ENCODE peak calls at places on chromosome 22, in seven cellular contexts. O is RWPE2, Q is lung, U is right atrium auricular region, I is testis, A is bronchial epithelial cell, J is fibroblast of lung. M is an unnamed sample.

GRCh38 chr22:24225044-24225601 is 19.8 kb downstream of the GGT5 start:
- DNase-seq in O (no peak), Q (no peak), U (no peak), I (no peak), A (no peak), J (no peak), M (no peak)

GRCh38 chr22:47692811-47693210 is 930.4 kb downstream of the TBC1D22A start:
- DNase-seq in O (no peak), Q (no peak), U (no peak), I (no peak), A (no peak), J (no peak), M (no peak)

GRCh38 chr22:47205562-47205961 is 443.1 kb downstream of the TBC1D22A start:
- DNase-seq in O (peak; percentile 47), Q (no peak), U (peak; percentile 53), I (peak; percentile 9), A (no peak), J (no peak), M (no peak)

GRCh38 chr22:33520904-33521780 is 399.1 kb downstream of the LARGE1 start:
- DNase-seq in O (no peak), Q (no peak), U (no peak), I (no peak), A (no peak), J (no peak), M (no peak)

GRCh38 chr22:31977939-31978338 is 33.6 kb downstream of the YWHAH start:
- DNase-seq in O (no peak), Q (no peak), U (no peak), I (no peak), A (no peak), J (no peak), M (no peak)

GRCh38 chr22:38148252-38148651 is 33.4 kb downstream of the PLA2G6 start:
- DNase-seq in O (no peak), Q (no peak), U (no peak), I (no peak), A (peak; percentile 61), J (peak; percentile 85), M (no peak)

GRCh38 chr22:23824476-23825245 is 14.1 kb downstream of the DERL3 start:
- DNase-seq in O (no peak), Q (no peak), U (no peak), I (no peak), A (no peak), J (no peak), M (no peak)

GRCh38 chr22:26169312-26170111 is at the start of gene SEZ6L:
- DNase-seq in O (no peak), Q (no peak), U (no peak), I (peak; percentile 23), A (no peak), J (peak; percentile 7), M (peak; percentile 62)

GRCh38 chr22:33210129-33210784 is 152.1 kb upstream of the SYN3 start:
- DNase-seq in O (no peak), Q (peak; percentile 32), U (no peak), I (peak; percentile 25), A (peak; percentile 32), J (peak; percentile 5), M (peak; percentile 46)

GRCh38 chr22:39021552-39022250 is 774 bp downstream of the APOBEC3D start:
- DNase-seq in O (no peak), Q (no peak), U (no peak), I (no peak), A (no peak), J (no peak), M (no peak)

GRCh38 chr22:35728639-35729308 is 11.1 kb downstream of the APOL5 start:
- DNase-seq in O (no peak), Q (no peak), U (no peak), I (no peak), A (peak; percentile 41), J (no peak), M (no peak)

GRCh38 chr22:32473388-32473952 is 1.1 kb upstream of the FBXO7 start:
- DNase-seq in O (no peak), Q (no peak), U (no peak), I (no peak), A (peak; percentile 71), J (peak; percentile 47), M (peak; percentile 24)

GRCh38 chr22:32855023-32855756 is 53.7 kb downstream of the TIMP3 start:
- DNase-seq in O (no peak), Q (no peak), U (no peak), I (no peak), A (no peak), J (no peak), M (no peak)

GRCh38 chr22:30826670-30827355 is 132.1 kb downstream of the OSBP2 start:
- DNase-seq in O (no peak), Q (no peak), U (no peak), I (no peak), A (no peak), J (no peak), M (no peak)

GRCh38 chr22:49954354-49954753 is 6.2 kb upstream of the PIM3 start:
- DNase-seq in O (no peak), Q (no peak), U (no peak), I (no peak), A (no peak), J (no peak), M (no peak)

GRCh38 chr22:31891366-31892079 is 52.8 kb upstream of the YWHAH start:
- DNase-seq in O (no peak), Q (no peak), U (no peak), I (no peak), A (no peak), J (peak; percentile 82), M (no peak)

GRCh38 chr22:24977370-24978230 is 25.1 kb downstream of the KIAA1671 start:
- DNase-seq in O (peak; percentile 73), Q (no peak), U (peak; percentile 85), I (peak; percentile 39), A (peak; percentile 79), J (no peak), M (no peak)

GRCh38 chr22:32413715-32414114 is 1.7 kb upstream of the RTCB start:
- DNase-seq in O (no peak), Q (no peak), U (no peak), I (no peak), A (peak; percentile 40), J (peak; percentile 25), M (no peak)

GRCh38 chr22:38416621-38417251 is 38.3 kb downstream of the KCNJ4 start:
- DNase-seq in O (peak; percentile 58), Q (no peak), U (no peak), I (peak; percentile 9), A (no peak), J (no peak), M (no peak)

GRCh38 chr22:38824587-38824986 is 19.2 kb downstream of the NPTXR start:
- DNase-seq in O (no peak), Q (peak; percentile 41), U (no peak), I (peak; percentile 72), A (peak; percentile 44), J (peak; percentile 62), M (no peak)

GRCh38 chr22:50236731-50237409 is 8.0 kb downstream of the TUBGCP6 start:
- DNase-seq in O (no peak), Q (no peak), U (no peak), I (no peak), A (no peak), J (no peak), M (peak; percentile 47)

GRCh38 chr22:20102203-20102780 is 13.6 kb upstream of the RANBP1 start:
- DNase-seq in O (no peak), Q (no peak), U (no peak), I (no peak), A (no peak), J (no peak), M (no peak)
- TF ChIP-seq CTCF in O (no peak), Q (no peak), U (no peak), I (no peak), A (no peak), J (no peak), M (peak; percentile 59)

GRCh38 chr22:43642319-43642718 is 169.8 kb downstream of the EFCAB6 start:
- DNase-seq in O (no peak), Q (no peak), U (no peak), I (no peak), A (no peak), J (no peak), M (peak; percentile 34)

GRCh38 chr22:43637861-43638260 is 174.2 kb downstream of the EFCAB6 start:
- DNase-seq in O (no peak), Q (no peak), U (no peak), I (no peak), A (no peak), J (no peak), M (no peak)

GRCh38 chr22:43639228-43639948 is 172.7 kb downstream of the EFCAB6 start:
- DNase-seq in O (no peak), Q (no peak), U (no peak), I (no peak), A (no peak), J (no peak), M (no peak)

GRCh38 chr22:43643362-43643761 is 168.7 kb downstream of the EFCAB6 start:
- DNase-seq in O (no peak), Q (no peak), U (no peak), I (no peak), A (no peak), J (no peak), M (no peak)

DNA sequence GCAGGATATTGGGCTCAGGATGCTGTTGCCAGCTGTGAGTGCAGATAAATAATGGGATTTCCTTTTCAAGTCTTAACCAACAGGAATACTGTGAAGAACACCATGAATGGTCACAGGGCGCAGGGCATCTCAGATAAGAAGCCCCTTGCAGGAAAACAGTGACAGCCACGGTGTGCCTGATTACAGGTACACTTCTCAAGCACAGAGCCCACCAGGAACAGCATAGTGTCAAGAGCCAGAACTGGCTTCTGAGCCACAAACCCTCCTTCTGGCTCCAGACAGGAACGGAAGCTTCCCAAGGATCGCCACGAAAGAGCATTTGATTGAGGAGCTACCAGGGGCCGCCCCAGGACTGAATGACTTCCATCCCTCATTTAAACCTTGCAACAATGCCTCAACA is 169.3 kb downstream of the EFCAB6 start:
- DNase-seq in O (no peak), Q (no peak), U (no peak), I (no peak), A (no peak), J (no peak), M (no peak)
- H3K36me3 ChIP-seq in O (no peaks in the 10 kb centered on the region), Q (no peaks in the 10 kb centered on the region), U (no peaks in the 10 kb centered on the region), I (no peaks in the 10 kb centered on the region), A (no peaks in the 10 kb centered on the region), J (no peaks in the 10 kb centered on the region), M (no peaks in the 10 kb centered on the region)

GRCh38 chr22:18091916-18092526 is 14.2 kb downstream of the PEX26 start:
- DNase-seq in O (no peak), Q (peak; percentile 38), U (peak; percentile 77), I (peak; percentile 81), A (no peak), J (peak; percentile 72), M (no peak)
- TF ChIP-seq CTCF in O (no peak), Q (no peak), U (no peak), I (no peak), A (no peak), J (peak; percentile 11), M (no peak)

DNA sequence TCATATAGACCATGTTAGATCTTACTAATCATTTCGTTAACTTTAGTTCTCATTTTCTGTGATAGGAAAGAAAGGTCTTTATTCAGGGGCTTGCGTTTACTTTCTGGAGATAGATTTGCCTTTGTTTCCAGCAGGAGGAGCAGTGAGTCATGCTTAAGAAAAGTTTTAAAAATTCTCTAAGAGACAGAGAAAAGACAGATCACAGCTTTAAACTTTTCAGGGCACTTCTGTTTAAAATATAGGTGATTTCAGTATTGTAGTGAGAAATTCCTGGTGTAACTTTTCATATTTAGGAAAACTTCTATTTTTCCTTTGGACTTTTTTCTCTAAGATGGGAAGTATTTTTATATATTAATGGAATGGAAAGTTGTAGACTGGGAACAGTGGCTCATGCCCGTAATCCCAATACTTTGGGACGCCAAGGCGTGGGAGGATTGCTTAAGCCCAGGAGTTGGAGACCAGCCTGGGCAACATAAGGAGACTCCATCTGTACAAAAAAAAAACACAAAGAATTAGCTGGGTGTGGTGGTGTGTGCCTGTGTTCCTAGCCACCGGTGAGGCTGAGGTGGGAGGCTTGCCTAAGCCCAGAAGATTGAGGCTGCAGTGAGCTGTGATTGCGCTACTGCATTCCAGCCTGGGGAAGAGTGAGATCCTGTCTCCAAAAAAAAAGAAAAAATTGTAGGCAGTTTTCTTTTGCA is 60.3 kb downstream of the ATXN10 start:
- DNase-seq in O (no peak), Q (no peak), U (no peak), I (no peak), A (peak; percentile 53), J (peak; percentile 60), M (no peak)
- H3K36me3 ChIP-seq in O (peaks cover 66% of the 10 kb centered on the region), Q (peaks cover 15% of the 10 kb centered on the region), U (peaks cover 11% of the 10 kb centered on the region), I (no peaks in the 10 kb centered on the region), A (no peaks in the 10 kb centered on the region), J (peaks cover 1% of the 10 kb centered on the region), M (peaks cover 38% of the 10 kb centered on the region)

M was measured in WERI-Rb-1.